ENCODE peak calls at places on chromosome 1, in nine cellular contexts. M, L, K, W, P, A, J, Y and Z are unnamed samples. For H3K4me1, the result is how much of the 10 kb centered on the place peaks cover.

GRCh38 chr1:50595874-50596273 is 172.6 kb upstream of the DMRTA2 start:
- DNase-seq in W (no peak), A (no peak), K (no peak), J (no peak), L (no peak), P (no peak), M (no peak), Y (no peak), Z (no peak)

GRCh38 chr1:168454211-168454815 is 89.5 kb downstream of the XCL2 start:
- DNase-seq in K (no peak), W (no peak), J (no peak), L (no peak), M (no peak), Y (no peak), A (no peak), P (no peak), Z (no peak)

GRCh38 chr1:148352470-148353118 is 130.5 kb downstream of the PPIAL4G start:
- DNase-seq in L (no peak), W (no peak), Y (no peak), K (no peak), A (no peak), M (no peak), J (no peak), P (no peak), Z (no peak)

GRCh38 chr1:229943988-229944743 is 122.9 kb upstream of the GALNT2 start:
- DNase-seq in L (no peak), Y (no peak), A (no peak), P (no peak), J (no peak), W (no peak), K (no peak), M (no peak), Z (no peak)

GRCh38 chr1:13732971-13733667 is 33.1 kb downstream of the PRDM2 start:
- DNase-seq in A (no peak), P (peak), Y (peak), J (no peak), L (no peak), K (no peak), M (peak), W (no peak), Z (no peak)

GRCh38 chr1:27603320-27603961 is 503 bp downstream of the AHDC1 start:
- DNase-seq in W (no peak), P (no peak), J (peak), M (peak), Y (no peak), L (no peak), A (peak), K (peak), Z (no peak)

GRCh38 chr1:209643295-209644020 is 8.8 kb downstream of the LAMB3 start:
- DNase-seq in J (no peak), W (no peak), K (peak), Y (no peak), L (no peak), M (no peak), A (no peak), P (no peak), Z (no peak)

GRCh38 chr1:110034040-110034450 is 379 bp upstream of the STRIP1 start:
- DNase-seq in M (no peak), L (no peak), W (no peak), A (no peak), J (no peak), K (no peak), P (no peak), Y (no peak), Z (no peak)

GRCh38 chr1:175882192-175882591 is 138.8 kb upstream of the TNR start:
- DNase-seq in J (no peak), K (no peak), A (no peak), M (no peak), W (no peak), P (no peak), Y (no peak), L (no peak), Z (no peak)

GRCh38 chr1:203673550-203674411 is 47.1 kb downstream of the ATP2B4 start:
- DNase-seq in L (peak), M (no peak), P (peak), W (no peak), Y (peak), J (peak), K (peak), A (peak), Z (no peak)
- H3K4me1 ChIP-seq in L (half or more), M (under half), P (under half), W (under half), Y (half or more), J (under half), K (half or more), A (half or more), Z (under half)

GRCh38 chr1:52152976-52153375 is 11.1 kb downstream of the ZFYVE9 start:
- DNase-seq in M (no peak), K (no peak), A (no peak), L (no peak), J (no peak), P (no peak), W (no peak), Y (no peak), Z (no peak)
- H3K4me1 ChIP-seq in M (under half), K (under half), A (under half), L (under half), J (under half), P (under half), W (under half), Y (under half), Z (half or more)

DNA sequence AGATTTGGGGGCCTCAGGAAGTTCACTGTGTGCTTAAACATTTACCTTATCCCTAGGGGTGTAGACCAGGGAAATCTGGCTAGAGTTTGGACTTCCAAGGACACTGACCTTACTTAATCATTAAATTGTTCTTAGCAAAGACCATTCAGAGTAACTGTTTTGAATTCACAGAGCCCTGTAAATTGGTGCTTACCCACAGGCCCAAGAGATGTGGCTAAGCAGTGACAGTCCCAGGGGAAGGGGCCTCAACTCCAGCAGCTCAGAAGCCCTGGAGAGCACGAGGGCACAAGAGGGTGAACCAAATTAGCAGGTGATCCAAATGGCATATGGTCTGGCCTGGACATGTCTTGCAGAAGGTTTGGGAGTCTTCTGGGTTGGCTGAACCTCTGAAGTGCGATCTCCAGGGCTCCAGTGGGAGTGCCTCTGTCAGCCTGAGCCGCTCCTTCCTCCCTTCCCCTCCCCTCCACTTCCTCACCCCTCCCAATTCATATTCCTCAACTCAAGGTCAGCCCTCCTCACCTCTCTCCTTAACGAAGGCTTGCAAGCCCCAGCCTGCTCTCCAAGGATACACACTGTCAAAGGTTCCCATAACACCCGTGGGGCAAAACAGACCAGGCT is 4.3 kb downstream of the PAQR7 start:
- DNase-seq in M (no peak), Y (no peak), L (no peak), J (no peak), P (no peak), A (no peak), W (no peak), K (no peak), Z (no peak)
- H3K4me1 ChIP-seq in M (under half), Y (under half), L (under half), J (under half), P (under half), A (half or more), W (under half), K (under half), Z (under half)

GRCh38 chr1:170531758-170532657 is at the start of gene GORAB:
- DNase-seq in L (peak), W (peak), K (peak), Y (peak), P (peak), J (peak), A (peak), M (peak), Z (peak)

GRCh38 chr1:170533331-170533730 is 1.4 kb downstream of the GORAB start:
- DNase-seq in P (no peak), M (no peak), L (no peak), W (no peak), A (no peak), Y (no peak), K (no peak), J (no peak), Z (no peak)

GRCh38 chr1:170536924-170537551 is 5.1 kb downstream of the GORAB start:
- DNase-seq in K (no peak), M (no peak), L (no peak), A (no peak), W (no peak), P (no peak), Y (no peak), J (no peak), Z (no peak)

GRCh38 chr1:170535418-170535817 is 3.5 kb downstream of the GORAB start:
- DNase-seq in M (no peak), A (no peak), L (no peak), K (no peak), J (no peak), P (no peak), Y (no peak), W (no peak), Z (no peak)

GRCh38 chr1:170534626-170535147 is 2.7 kb downstream of the GORAB start:
- DNase-seq in K (no peak), J (no peak), M (no peak), W (no peak), A (no peak), P (no peak), L (no peak), Y (no peak), Z (no peak)
- H3K4me1 ChIP-seq in K (under half), J (under half), M (under half), W (under half), A (under half), P (under half), L (under half), Y (under half), Z (under half)

DNA sequence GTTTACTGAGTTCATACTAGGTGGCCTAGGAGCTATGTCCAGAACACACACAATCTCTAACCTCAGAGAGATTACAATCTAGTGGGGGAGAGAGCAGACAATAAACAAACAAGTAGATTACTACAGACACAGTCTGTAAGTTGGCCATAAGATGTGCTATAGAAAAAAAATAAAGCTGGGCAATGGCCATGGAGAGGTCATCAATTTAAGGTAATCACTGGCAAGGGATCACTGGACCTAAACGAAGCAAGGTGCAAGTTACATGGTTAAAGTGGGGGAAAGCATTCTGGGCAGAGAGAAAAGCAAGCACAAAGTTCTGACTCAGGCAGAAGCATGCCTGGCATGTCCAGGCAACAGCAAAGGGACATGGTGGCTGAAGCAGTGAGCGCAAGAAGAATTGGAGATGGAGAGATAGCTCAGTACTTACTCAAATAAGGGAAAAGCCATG is 147.0 kb downstream of the RERE start:
- DNase-seq in W (no peak), L (no peak), J (no peak), M (no peak), K (no peak), A (no peak), Y (no peak), P (no peak), Z (no peak)
- H3K4me1 ChIP-seq in W (under half), L (under half), J (under half), M (half or more), K (under half), A (half or more), Y (under half), P (under half), Z (half or more)

GRCh38 chr1:47883963-47884362 is 113.2 kb downstream of the TRABD2B start:
- DNase-seq in Y (no peak), J (no peak), A (no peak), L (no peak), K (no peak), W (no peak), M (no peak), P (no peak), Z (no peak)

GRCh38 chr1:47887060-47887851 is 109.9 kb downstream of the TRABD2B start:
- DNase-seq in A (no peak), P (no peak), J (no peak), Y (no peak), L (no peak), M (no peak), K (no peak), W (no peak), Z (no peak)

GRCh38 chr1:47887959-47888629 is 109.1 kb downstream of the TRABD2B start:
- DNase-seq in P (no peak), A (no peak), Y (no peak), M (no peak), J (no peak), K (no peak), W (no peak), L (no peak), Z (no peak)

GRCh38 chr1:47886141-47886540 is 111.0 kb downstream of the TRABD2B start:
- DNase-seq in P (no peak), Y (no peak), M (no peak), J (no peak), W (no peak), A (no peak), L (no peak), K (no peak), Z (no peak)

DNA sequence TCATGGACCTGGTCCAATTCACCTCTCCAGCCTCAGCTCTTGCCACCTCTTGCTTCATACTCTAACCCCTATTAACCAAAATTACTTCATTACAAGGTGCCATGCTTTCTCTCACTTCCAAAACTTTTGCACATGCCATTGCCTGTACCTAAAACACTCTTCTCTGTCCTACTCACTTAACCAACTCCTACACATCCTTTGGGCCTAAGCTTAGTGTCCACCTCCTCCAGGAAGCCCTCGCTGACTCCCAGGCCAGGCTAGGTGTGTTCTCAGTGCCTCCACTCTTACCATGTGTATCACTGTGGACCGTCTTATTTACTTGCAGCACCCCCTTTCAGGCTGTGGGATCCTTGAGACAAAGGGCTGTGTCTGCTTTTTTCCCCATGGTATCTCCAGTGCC is 112.1 kb downstream of the TRABD2B start:
- DNase-seq in J (no peak), L (no peak), Y (no peak), W (no peak), K (no peak), A (no peak), P (no peak), M (no peak), Z (no peak)
- H3K4me1 ChIP-seq in J (under half), L (under half), Y (under half), W (under half), K (under half), A (under half), P (under half), M (under half), Z (under half)